ENCODE peak calls at places on chromosomes 2 and 18, in seven cellular contexts. G is nephron progenitor cell; J is H1; A is posterior vena cava; L is NB4; U is GM12891; H is stimulated activated CD4-positive, alpha-beta T cell treated with anti-CD3 and anti-CD28 coated beads, Interleukin-1b, Interleukin-23, amount 100 ng/mL, for 48 hours. Z is an unnamed sample.

GRCh38 chr2:56680971-56681631 is 497.3 kb downstream of the CCDC85A start:
- DNase-seq in A (no peak), L (no peak), G (no peak), J (no peak), H (no peak), U (no peak), Z (no peak)

GRCh38 chr2:170822885-170823799 is 6.5 kb downstream of the GAD1 start:
- DNase-seq in A (no peak), L (peak), H (peak), J (no peak), U (no peak), G (peak), Z (peak)

GRCh38 chr2:180130403-180130802 is 123.3 kb upstream of the CWC22 start:
- DNase-seq in A (no peak), U (no peak), J (no peak), H (no peak), L (no peak), G (no peak), Z (no peak)

GRCh38 chr2:172970660-172971059 is 105.0 kb upstream of the MAP3K20 start:
- DNase-seq in H (peak), U (no peak), L (no peak), J (no peak), G (no peak), A (no peak), Z (peak)

GRCh38 chr2:41482659-41483058 is 565.2 kb upstream of the PKDCC start:
- DNase-seq in G (no peak), H (no peak), J (no peak), A (no peak), L (no peak), U (no peak), Z (no peak)

GRCh38 chr2:135581282-135581681 is 50.0 kb downstream of the R3HDM1 start:
- DNase-seq in G (no peak), J (no peak), U (no peak), L (no peak), A (no peak), H (no peak), Z (no peak)

GRCh38 chr2:133194068-133194655 is 374.1 kb downstream of the NCKAP5 start:
- DNase-seq in L (no peak), J (no peak), G (no peak), U (no peak), H (no peak), A (no peak), Z (no peak)

GRCh38 chr2:146227395-146228393 is 1617.1 kb upstream of the ACVR2A start:
- DNase-seq in L (no peak), J (no peak), G (no peak), U (no peak), H (no peak), A (no peak), Z (no peak)

GRCh38 chr2:217313386-217313785 is 453.5 kb upstream of the TNP1 start:
- DNase-seq in H (no peak), U (no peak), G (no peak), J (no peak), L (no peak), A (no peak), Z (no peak)

GRCh38 chr2:161418715-161419337 is 2.7 kb downstream of the TBR1 start:
- DNase-seq in J (no peak), U (no peak), G (peak), A (no peak), L (peak), H (no peak), Z (no peak)

GRCh38 chr2:191266201-191266600 is 21.0 kb downstream of the MYO1B start:
- DNase-seq in H (no peak), G (no peak), U (no peak), A (no peak), J (no peak), L (no peak), Z (no peak)

GRCh38 chr2:126736133-126736874 is 80.3 kb downstream of the GYPC start:
- DNase-seq in H (no peak), J (no peak), A (no peak), U (no peak), L (peak), G (no peak), Z (no peak)

GRCh38 chr2:128485761-128486639 is 167.3 kb upstream of the HS6ST1 start:
- DNase-seq in L (no peak), G (no peak), H (no peak), J (no peak), U (no peak), A (peak), Z (no peak)

GRCh38 chr2:37566517-37566961 is 104.9 kb downstream of the CDC42EP3 start:
- DNase-seq in U (no peak), A (no peak), H (no peak), J (no peak), G (no peak), L (no peak), Z (no peak)

GRCh38 chr2:125559186-125559585 is 1096.8 kb upstream of the GYPC start:
- DNase-seq in G (no peak), L (no peak), H (no peak), J (no peak), U (no peak), A (no peak), Z (no peak)

GRCh38 chr18:32343634-32344033 is 127.0 kb downstream of the GAREM1 start:
- DNase-seq in H (no peak), J (no peak), G (no peak), L (no peak), A (no peak), U (no peak), Z (no peak)

GRCh38 chr2:9207641-9208301 is 1.2 kb downstream of the ASAP2 start:
- DNase-seq in L (peak), H (no peak), G (no peak), A (peak), J (no peak), U (peak), Z (no peak)

GRCh38 chr2:16496426-16497388 is 168.9 kb downstream of the CYRIA start:
- DNase-seq in H (no peak), J (no peak), U (no peak), A (no peak), L (no peak), G (no peak), Z (no peak)

GRCh38 chr2:102331311-102331980 is 20.1 kb downstream of the IL1RL1 start:
- DNase-seq in H (no peak), J (no peak), G (no peak), A (no peak), U (no peak), L (no peak), Z (no peak)

GRCh38 chr2:204860249-204860648 is 315.0 kb downstream of the PARD3B start:
- DNase-seq in U (no peak), A (peak), J (no peak), H (no peak), L (no peak), G (no peak), Z (no peak)

GRCh38 chr2:30910686-30911085 is 103.4 kb upstream of the CAPN13 start:
- DNase-seq in J (no peak), A (peak), H (no peak), U (no peak), G (no peak), L (no peak), Z (no peak)

GRCh38 chr18:21053127-21053526 is 58.5 kb downstream of the ROCK1 start:
- DNase-seq in L (no peak), G (no peak), U (no peak), J (no peak), A (no peak), H (no peak), Z (no peak)

GRCh38 chr18:22470511-22471181 is 52.9 kb upstream of the CTAGE1 start:
- DNase-seq in A (no peak), J (no peak), H (no peak), U (no peak), L (no peak), G (peak), Z (no peak)

GRCh38 chr18:6885992-6886823 is 156.7 kb downstream of the ARHGAP28 start:
- DNase-seq in A (no peak), U (peak), J (no peak), H (no peak), G (peak), L (peak), Z (peak)

GRCh38 chr2:44598731-44599529 is 237.2 kb downstream of the CAMKMT start:
- DNase-seq in G (no peak), A (no peak), L (no peak), J (no peak), H (no peak), U (no peak), Z (no peak)

GRCh38 chr18:79515944-79516351 is 120.2 kb downstream of the NFATC1 start:
- DNase-seq in J (no peak), A (peak), G (no peak), U (no peak), L (no peak), H (no peak), Z (no peak)

GRCh38 chr2:3762771-3763447 is 59.5 kb downstream of the DCDC2C start:
- DNase-seq in U (no peak), J (no peak), A (no peak), L (no peak), G (no peak), H (no peak), Z (no peak)

GRCh38 chr2:219628986-219629901 is 1.8 kb downstream of the SLC4A3 start:
- DNase-seq in H (no peak), U (no peak), L (peak), A (peak), G (no peak), J (no peak), Z (no peak)

GRCh38 chr2:186530314-186530713 is 44.3 kb downstream of the ZC3H15 start:
- DNase-seq in J (no peak), L (no peak), U (no peak), H (no peak), A (no peak), G (no peak), Z (no peak)

GRCh38 chr18:80171190-80171872 is 62.3 kb downstream of the ADNP2 start:
- DNase-seq in G (peak), A (no peak), U (peak), L (peak), J (no peak), H (peak), Z (peak)

GRCh38 chr2:51782874-51783765 is 751.2 kb upstream of the NRXN1 start:
- DNase-seq in J (no peak), H (no peak), G (no peak), U (no peak), A (peak), L (no peak), Z (no peak)

GRCh38 chr2:83602753-83603152 is 856.3 kb downstream of the SUCLG1 start:
- DNase-seq in U (no peak), A (no peak), G (no peak), H (no peak), J (no peak), L (peak), Z (no peak)

GRCh38 chr2:232871418-232871834 is 1.4 kb downstream of the SNORC start:
- DNase-seq in A (no peak), U (no peak), G (no peak), J (no peak), H (no peak), L (no peak), Z (no peak)

GRCh38 chr2:201643216-201643651 is at the start of gene TMEM237:
- DNase-seq in H (peak), A (peak), J (no peak), U (peak), L (peak), G (peak), Z (peak)

GRCh38 chr18:8116346-8117007 is 492.8 kb upstream of the RAB12 start:
- DNase-seq in H (no peak), A (no peak), L (no peak), U (no peak), G (no peak), J (no peak), Z (no peak)

GRCh38 chr2:238424313-238424700 is 2.4 kb upstream of the ASB1 start:
- DNase-seq in H (no peak), A (no peak), L (no peak), J (no peak), G (no peak), U (no peak), Z (no peak)

GRCh38 chr2:57146951-57147350 is 899.7 kb upstream of the VRK2 start:
- DNase-seq in U (no peak), J (no peak), L (no peak), H (no peak), G (no peak), A (no peak), Z (no peak)